ENCODE peak calls at places on chromosome 16, in five cellular contexts. One of them, this sample, is unnamed.

GRCh38 chr16:23081675-23082119 is 67.6 kb downstream of the USP31 start:
- DNase-seq in CD4-positive, alpha-beta memory T cell: no peak
- DNase-seq in transverse colon: no peak
- DNase-seq in GM23338: no peak
- DNase-seq in breast epithelium: no peak
- DNase-seq in this sample: no peak

GRCh38 chr16:74998481-74999207 is at the start of gene ZNRF1:
- DNase-seq in GM23338: peak; percentile 92
- DNase-seq in transverse colon: peak; percentile 88
- DNase-seq in breast epithelium: peak; percentile 65
- DNase-seq in CD4-positive, alpha-beta memory T cell: peak; percentile 70
- DNase-seq in this sample: peak; percentile 86

GRCh38 chr16:17318200-17318599 is 152.6 kb downstream of the XYLT1 start:
- DNase-seq in GM23338: peak; percentile 59
- DNase-seq in CD4-positive, alpha-beta memory T cell: no peak
- DNase-seq in breast epithelium: no peak
- DNase-seq in transverse colon: no peak
- DNase-seq in this sample: no peak

GRCh38 chr16:79950932-79951719 is 350.6 kb upstream of the MAF start:
- DNase-seq in breast epithelium: no peak
- DNase-seq in transverse colon: no peak
- DNase-seq in GM23338: no peak
- DNase-seq in CD4-positive, alpha-beta memory T cell: no peak
- DNase-seq in this sample: no peak

GRCh38 chr16:20393801-20394637 is 10.5 kb downstream of the PDILT start:
- DNase-seq in breast epithelium: no peak
- DNase-seq in transverse colon: peak; percentile 24
- DNase-seq in CD4-positive, alpha-beta memory T cell: no peak
- DNase-seq in GM23338: no peak
- DNase-seq in this sample: no peak

GRCh38 chr16:14302399-14303181 is 231.5 kb downstream of the MRTFB start:
- DNase-seq in breast epithelium: no peak
- DNase-seq in CD4-positive, alpha-beta memory T cell: peak; percentile 13
- DNase-seq in transverse colon: peak; percentile 13
- DNase-seq in GM23338: peak; percentile 72
- DNase-seq in this sample: peak; percentile 47

GRCh38 chr16:89700649-89701424 is 668 bp downstream of the SPATA2L start:
- DNase-seq in GM23338: peak; percentile 81
- DNase-seq in CD4-positive, alpha-beta memory T cell: peak; percentile 67
- DNase-seq in transverse colon: peak; percentile 77
- DNase-seq in breast epithelium: peak; percentile 66
- DNase-seq in this sample: no peak

GRCh38 chr16:54655171-54655590 is 275.5 kb upstream of the IRX5 start:
- DNase-seq in transverse colon: no peak
- DNase-seq in breast epithelium: no peak
- DNase-seq in CD4-positive, alpha-beta memory T cell: no peak
- DNase-seq in GM23338: peak; percentile 41
- DNase-seq in this sample: peak; percentile 40

GRCh38 chr16:68644715-68645493 is at the start of gene CDH3:
- DNase-seq in breast epithelium: peak; percentile 87
- DNase-seq in transverse colon: peak; percentile 65
- DNase-seq in GM23338: peak; percentile 95
- DNase-seq in CD4-positive, alpha-beta memory T cell: peak; percentile 22
- DNase-seq in this sample: no peak

DNA sequence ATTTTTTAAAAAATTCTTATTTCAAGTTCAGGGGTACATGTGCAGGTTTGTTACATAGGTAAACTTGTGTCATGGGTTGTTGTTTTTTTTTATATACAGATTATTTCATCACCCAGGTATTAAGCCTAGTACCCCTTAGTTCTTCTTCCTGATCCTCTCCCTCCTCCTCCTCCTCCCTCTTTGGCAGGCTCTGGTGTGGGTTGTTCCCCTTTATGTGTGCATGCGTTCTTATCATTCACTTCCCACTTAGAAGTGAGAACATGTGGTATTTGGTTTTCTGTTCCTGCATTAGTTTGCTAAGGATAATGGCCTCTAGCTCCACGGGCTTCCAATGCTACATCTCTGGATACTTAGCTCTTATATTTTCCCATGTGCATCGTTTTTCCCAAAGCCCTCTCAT is 404.4 kb downstream of the HAPSTR1 start:
- DNase-seq in transverse colon: no peak
- DNase-seq in CD4-positive, alpha-beta memory T cell: no peak
- DNase-seq in GM23338: no peak
- DNase-seq in breast epithelium: no peak
- DNase-seq in this sample: no peak
- H3K4me1 ChIP-seq in transverse colon: no peaks in the 10 kb centered on the region
- H3K4me1 ChIP-seq in CD4-positive, alpha-beta memory T cell: no peaks in the 10 kb centered on the region
- H3K4me1 ChIP-seq in GM23338: peaks cover 13% of the 10 kb centered on the region
- H3K4me1 ChIP-seq in breast epithelium: no peaks in the 10 kb centered on the region
- H3K4me1 ChIP-seq in this sample: no peaks in the 10 kb centered on the region

GRCh38 chr16:1691956-1692355 is 13.9 kb downstream of the JPT2 start:
- DNase-seq in breast epithelium: no peak
- DNase-seq in transverse colon: no peak
- DNase-seq in GM23338: no peak
- DNase-seq in CD4-positive, alpha-beta memory T cell: no peak
- DNase-seq in this sample: no peak
- H3K36me3 ChIP-seq in breast epithelium: no peaks in the 10 kb centered on the region
- H3K36me3 ChIP-seq in transverse colon: no peaks in the 10 kb centered on the region
- H3K36me3 ChIP-seq in GM23338: peaks cover 79% of the 10 kb centered on the region
- H3K36me3 ChIP-seq in CD4-positive, alpha-beta memory T cell: peaks cover 52% of the 10 kb centered on the region
- H3K36me3 ChIP-seq in this sample: peaks cover 42% of the 10 kb centered on the region

GRCh38 chr16:53041196-53041977 is 11.3 kb downstream of the CHD9NB start:
- DNase-seq in breast epithelium: peak; percentile 66
- DNase-seq in transverse colon: peak; percentile 33
- DNase-seq in CD4-positive, alpha-beta memory T cell: no peak
- DNase-seq in GM23338: peak; percentile 59
- DNase-seq in this sample: no peak

GRCh38 chr16:53045554-53046250 is 7.0 kb downstream of the CHD9NB start:
- DNase-seq in GM23338: no peak
- DNase-seq in transverse colon: peak; percentile 50
- DNase-seq in breast epithelium: no peak
- DNase-seq in CD4-positive, alpha-beta memory T cell: no peak
- DNase-seq in this sample: no peak

GRCh38 chr16:53043462-53043861 is 9.2 kb downstream of the CHD9NB start:
- DNase-seq in GM23338: peak; percentile 30
- DNase-seq in breast epithelium: no peak
- DNase-seq in CD4-positive, alpha-beta memory T cell: no peak
- DNase-seq in transverse colon: peak; percentile 23
- DNase-seq in this sample: no peak

GRCh38 chr16:53042235-53042645 is 10.5 kb downstream of the CHD9NB start:
- DNase-seq in transverse colon: no peak
- DNase-seq in GM23338: peak; percentile 60
- DNase-seq in CD4-positive, alpha-beta memory T cell: no peak
- DNase-seq in breast epithelium: no peak
- DNase-seq in this sample: no peak

DNA sequence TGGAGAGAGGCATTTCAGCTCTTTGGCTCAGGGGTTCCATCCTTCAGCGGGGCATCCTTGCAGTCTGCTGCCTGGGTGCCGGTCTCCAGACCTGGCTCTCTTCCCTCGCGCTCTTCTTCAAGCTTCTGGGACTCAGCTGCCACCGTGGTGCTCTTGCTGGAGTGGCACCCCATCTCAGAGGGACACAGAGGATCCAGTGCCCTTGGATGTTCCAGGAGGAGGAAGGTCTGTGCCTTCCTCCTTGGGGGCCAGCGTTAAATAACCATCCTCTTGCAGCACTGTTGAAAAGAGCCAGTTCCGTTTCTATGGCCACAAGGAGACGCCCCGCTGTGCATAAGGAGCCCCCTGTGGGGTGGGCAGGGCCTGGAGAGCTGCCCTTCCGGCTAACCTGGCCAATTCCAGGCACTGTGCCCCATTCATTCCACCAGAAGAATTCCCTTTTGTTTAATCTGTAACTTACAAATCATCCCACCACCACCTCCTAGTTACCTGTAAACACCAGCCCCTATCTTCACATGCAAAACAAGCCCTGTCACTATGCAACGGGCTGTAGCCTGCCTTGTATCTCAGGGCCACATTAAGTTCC is 8.6 kb downstream of the CHD9NB start:
- DNase-seq in transverse colon: peak; percentile 46
- DNase-seq in CD4-positive, alpha-beta memory T cell: no peak
- DNase-seq in breast epithelium: peak; percentile 64
- DNase-seq in GM23338: peak; percentile 94
- DNase-seq in this sample: no peak
- H3K4me3 ChIP-seq in transverse colon: no peak overlapping the region
- H3K4me3 ChIP-seq in CD4-positive, alpha-beta memory T cell: no peak overlapping the region
- H3K4me3 ChIP-seq in breast epithelium: peak overlapping the region; percentile 50
- H3K4me3 ChIP-seq in GM23338: peak overlapping the region; percentile 56
- H3K4me3 ChIP-seq in this sample: no peak overlapping the region

GRCh38 chr16:677306-678190 is 2.1 kb downstream of the RHBDL1 start:
- DNase-seq in CD4-positive, alpha-beta memory T cell: no peak
- DNase-seq in transverse colon: no peak
- DNase-seq in GM23338: peak; percentile 77
- DNase-seq in breast epithelium: no peak
- DNase-seq in this sample: no peak
- H3K4me1 ChIP-seq in CD4-positive, alpha-beta memory T cell: peaks cover 38% of the 10 kb centered on the region
- H3K4me1 ChIP-seq in transverse colon: peaks cover 34% of the 10 kb centered on the region
- H3K4me1 ChIP-seq in GM23338: peaks cover 11% of the 10 kb centered on the region
- H3K4me1 ChIP-seq in breast epithelium: peaks cover 9% of the 10 kb centered on the region
- H3K4me1 ChIP-seq in this sample: peaks cover 33% of the 10 kb centered on the region

GRCh38 chr16:28210264-28210663 is 1.5 kb downstream of the XPO6 start:
- DNase-seq in GM23338: no peak
- DNase-seq in breast epithelium: no peak
- DNase-seq in transverse colon: no peak
- DNase-seq in CD4-positive, alpha-beta memory T cell: no peak
- DNase-seq in this sample: no peak
- H3K36me3 ChIP-seq in GM23338: peaks cover 17% of the 10 kb centered on the region
- H3K36me3 ChIP-seq in breast epithelium: no peaks in the 10 kb centered on the region
- H3K36me3 ChIP-seq in transverse colon: no peaks in the 10 kb centered on the region
- H3K36me3 ChIP-seq in CD4-positive, alpha-beta memory T cell: peaks cover 13% of the 10 kb centered on the region
- H3K36me3 ChIP-seq in this sample: no peaks in the 10 kb centered on the region

This sample was measured in adrenal gland.